ENCODE peak calls at places on chromosomes 1 and 21, in seven cellular contexts. One of them, this sample, is unnamed.

GRCh38 chr1:101238041-101238515 is 1.3 kb downstream of the S1PR1 start:
- DNase-seq in colonic mucosa: no peak
- DNase-seq in NCI-H748 treated with DMSO at 0.1 percent for 48 hours: peak
- DNase-seq in iPS-NIHi11: no peak
- DNase-seq in HCEC 1CT: peak
- DNase-seq in stimulated activated CD8-positive, alpha-beta memory T cell treated with anti-CD3 and anti-CD28 coated beads, Interleukin-2, amount 100 ng/mL, for 1 hour: no peak
- DNase-seq in brain pericyte: no peak
- DNase-seq in this sample: no peak

GRCh38 chr1:231387770-231388669 is 34.1 kb downstream of the EGLN1 start:
- DNase-seq in stimulated activated CD8-positive, alpha-beta memory T cell treated with anti-CD3 and anti-CD28 coated beads, Interleukin-2, amount 100 ng/mL, for 1 hour: no peak
- DNase-seq in iPS-NIHi11: no peak
- DNase-seq in HCEC 1CT: peak
- DNase-seq in brain pericyte: no peak
- DNase-seq in NCI-H748 treated with DMSO at 0.1 percent for 48 hours: no peak
- DNase-seq in colonic mucosa: no peak
- DNase-seq in this sample: no peak

GRCh38 chr1:197725044-197725443 is 50.2 kb downstream of the DENND1B start:
- DNase-seq in stimulated activated CD8-positive, alpha-beta memory T cell treated with anti-CD3 and anti-CD28 coated beads, Interleukin-2, amount 100 ng/mL, for 1 hour: no peak
- DNase-seq in HCEC 1CT: no peak
- DNase-seq in colonic mucosa: no peak
- DNase-seq in brain pericyte: no peak
- DNase-seq in NCI-H748 treated with DMSO at 0.1 percent for 48 hours: no peak
- DNase-seq in iPS-NIHi11: no peak
- DNase-seq in this sample: peak

GRCh38 chr1:30942326-30942978 is 33.9 kb upstream of the SDC3 start:
- DNase-seq in colonic mucosa: no peak
- DNase-seq in iPS-NIHi11: no peak
- DNase-seq in HCEC 1CT: no peak
- DNase-seq in NCI-H748 treated with DMSO at 0.1 percent for 48 hours: peak
- DNase-seq in brain pericyte: no peak
- DNase-seq in stimulated activated CD8-positive, alpha-beta memory T cell treated with anti-CD3 and anti-CD28 coated beads, Interleukin-2, amount 100 ng/mL, for 1 hour: no peak
- DNase-seq in this sample: no peak

GRCh38 chr1:163290025-163290610 is 31.6 kb upstream of the NUF2 start:
- DNase-seq in iPS-NIHi11: no peak
- DNase-seq in colonic mucosa: no peak
- DNase-seq in NCI-H748 treated with DMSO at 0.1 percent for 48 hours: peak
- DNase-seq in brain pericyte: no peak
- DNase-seq in HCEC 1CT: peak
- DNase-seq in stimulated activated CD8-positive, alpha-beta memory T cell treated with anti-CD3 and anti-CD28 coated beads, Interleukin-2, amount 100 ng/mL, for 1 hour: no peak
- DNase-seq in this sample: peak

GRCh38 chr1:221284028-221284427 is 404.8 kb downstream of the HLX start:
- DNase-seq in colonic mucosa: no peak
- DNase-seq in stimulated activated CD8-positive, alpha-beta memory T cell treated with anti-CD3 and anti-CD28 coated beads, Interleukin-2, amount 100 ng/mL, for 1 hour: no peak
- DNase-seq in iPS-NIHi11: no peak
- DNase-seq in brain pericyte: no peak
- DNase-seq in HCEC 1CT: peak
- DNase-seq in NCI-H748 treated with DMSO at 0.1 percent for 48 hours: peak
- DNase-seq in this sample: peak

GRCh38 chr1:103489881-103490280 is 35.6 kb upstream of the RNPC3 start:
- DNase-seq in colonic mucosa: no peak
- DNase-seq in NCI-H748 treated with DMSO at 0.1 percent for 48 hours: no peak
- DNase-seq in stimulated activated CD8-positive, alpha-beta memory T cell treated with anti-CD3 and anti-CD28 coated beads, Interleukin-2, amount 100 ng/mL, for 1 hour: no peak
- DNase-seq in iPS-NIHi11: no peak
- DNase-seq in brain pericyte: peak
- DNase-seq in HCEC 1CT: peak
- DNase-seq in this sample: peak

GRCh38 chr1:41233708-41234107 is 8.4 kb downstream of the SCMH1 start:
- DNase-seq in brain pericyte: no peak
- DNase-seq in stimulated activated CD8-positive, alpha-beta memory T cell treated with anti-CD3 and anti-CD28 coated beads, Interleukin-2, amount 100 ng/mL, for 1 hour: no peak
- DNase-seq in iPS-NIHi11: no peak
- DNase-seq in HCEC 1CT: no peak
- DNase-seq in NCI-H748 treated with DMSO at 0.1 percent for 48 hours: no peak
- DNase-seq in colonic mucosa: no peak
- DNase-seq in this sample: no peak

GRCh38 chr21:42974832-42975820 is 764 bp downstream of the PKNOX1 start:
- DNase-seq in NCI-H748 treated with DMSO at 0.1 percent for 48 hours: peak
- DNase-seq in HCEC 1CT: peak
- DNase-seq in colonic mucosa: peak
- DNase-seq in stimulated activated CD8-positive, alpha-beta memory T cell treated with anti-CD3 and anti-CD28 coated beads, Interleukin-2, amount 100 ng/mL, for 1 hour: peak
- DNase-seq in brain pericyte: no peak
- DNase-seq in iPS-NIHi11: peak
- DNase-seq in this sample: peak

GRCh38 chr1:70043806-70044205 is 161.6 kb downstream of the LRRC40 start:
- DNase-seq in brain pericyte: no peak
- DNase-seq in iPS-NIHi11: peak
- DNase-seq in NCI-H748 treated with DMSO at 0.1 percent for 48 hours: no peak
- DNase-seq in colonic mucosa: no peak
- DNase-seq in stimulated activated CD8-positive, alpha-beta memory T cell treated with anti-CD3 and anti-CD28 coated beads, Interleukin-2, amount 100 ng/mL, for 1 hour: no peak
- DNase-seq in HCEC 1CT: peak
- DNase-seq in this sample: peak

GRCh38 chr1:205991237-205991636 is 12.0 kb downstream of the RAB7B start:
- DNase-seq in HCEC 1CT: peak
- DNase-seq in colonic mucosa: no peak
- DNase-seq in brain pericyte: no peak
- DNase-seq in iPS-NIHi11: no peak
- DNase-seq in stimulated activated CD8-positive, alpha-beta memory T cell treated with anti-CD3 and anti-CD28 coated beads, Interleukin-2, amount 100 ng/mL, for 1 hour: no peak
- DNase-seq in NCI-H748 treated with DMSO at 0.1 percent for 48 hours: no peak
- DNase-seq in this sample: no peak

GRCh38 chr1:30768169-30768829 is 10.7 kb upstream of the LAPTM5 start:
- DNase-seq in NCI-H748 treated with DMSO at 0.1 percent for 48 hours: no peak
- DNase-seq in brain pericyte: no peak
- DNase-seq in stimulated activated CD8-positive, alpha-beta memory T cell treated with anti-CD3 and anti-CD28 coated beads, Interleukin-2, amount 100 ng/mL, for 1 hour: no peak
- DNase-seq in colonic mucosa: no peak
- DNase-seq in iPS-NIHi11: no peak
- DNase-seq in HCEC 1CT: no peak
- DNase-seq in this sample: no peak

GRCh38 chr1:101738475-101738874 is 258.3 kb downstream of the OLFM3 start:
- DNase-seq in iPS-NIHi11: no peak
- DNase-seq in HCEC 1CT: peak
- DNase-seq in NCI-H748 treated with DMSO at 0.1 percent for 48 hours: no peak
- DNase-seq in colonic mucosa: no peak
- DNase-seq in stimulated activated CD8-positive, alpha-beta memory T cell treated with anti-CD3 and anti-CD28 coated beads, Interleukin-2, amount 100 ng/mL, for 1 hour: no peak
- DNase-seq in brain pericyte: no peak
- DNase-seq in this sample: peak

GRCh38 chr1:34928865-34929496 is 469 bp downstream of the DLGAP3 start:
- DNase-seq in NCI-H748 treated with DMSO at 0.1 percent for 48 hours: no peak
- DNase-seq in HCEC 1CT: no peak
- DNase-seq in colonic mucosa: peak
- DNase-seq in brain pericyte: no peak
- DNase-seq in iPS-NIHi11: peak
- DNase-seq in stimulated activated CD8-positive, alpha-beta memory T cell treated with anti-CD3 and anti-CD28 coated beads, Interleukin-2, amount 100 ng/mL, for 1 hour: no peak
- DNase-seq in this sample: no peak

GRCh38 chr1:204307334-204307883 is 52.3 kb downstream of the PLEKHA6 start:
- DNase-seq in NCI-H748 treated with DMSO at 0.1 percent for 48 hours: no peak
- DNase-seq in stimulated activated CD8-positive, alpha-beta memory T cell treated with anti-CD3 and anti-CD28 coated beads, Interleukin-2, amount 100 ng/mL, for 1 hour: no peak
- DNase-seq in colonic mucosa: no peak
- DNase-seq in brain pericyte: no peak
- DNase-seq in HCEC 1CT: peak
- DNase-seq in iPS-NIHi11: peak
- DNase-seq in this sample: peak

GRCh38 chr1:116556289-116557006 is 14.4 kb downstream of the CD58 start:
- DNase-seq in colonic mucosa: peak
- DNase-seq in iPS-NIHi11: no peak
- DNase-seq in brain pericyte: no peak
- DNase-seq in NCI-H748 treated with DMSO at 0.1 percent for 48 hours: no peak
- DNase-seq in stimulated activated CD8-positive, alpha-beta memory T cell treated with anti-CD3 and anti-CD28 coated beads, Interleukin-2, amount 100 ng/mL, for 1 hour: peak
- DNase-seq in HCEC 1CT: peak
- DNase-seq in this sample: peak

GRCh38 chr21:44934276-44934675 is 5.6 kb upstream of the SLX9 start:
- DNase-seq in brain pericyte: no peak
- DNase-seq in colonic mucosa: no peak
- DNase-seq in stimulated activated CD8-positive, alpha-beta memory T cell treated with anti-CD3 and anti-CD28 coated beads, Interleukin-2, amount 100 ng/mL, for 1 hour: no peak
- DNase-seq in iPS-NIHi11: no peak
- DNase-seq in HCEC 1CT: no peak
- DNase-seq in NCI-H748 treated with DMSO at 0.1 percent for 48 hours: no peak
- DNase-seq in this sample: no peak

GRCh38 chr1:242876021-242876420 is 351.5 kb upstream of the PLD5 start:
- DNase-seq in stimulated activated CD8-positive, alpha-beta memory T cell treated with anti-CD3 and anti-CD28 coated beads, Interleukin-2, amount 100 ng/mL, for 1 hour: no peak
- DNase-seq in HCEC 1CT: no peak
- DNase-seq in iPS-NIHi11: no peak
- DNase-seq in brain pericyte: no peak
- DNase-seq in NCI-H748 treated with DMSO at 0.1 percent for 48 hours: no peak
- DNase-seq in colonic mucosa: no peak
- DNase-seq in this sample: peak

GRCh38 chr1:157488160-157488559 is 64.2 kb downstream of the FCRL5 start:
- DNase-seq in stimulated activated CD8-positive, alpha-beta memory T cell treated with anti-CD3 and anti-CD28 coated beads, Interleukin-2, amount 100 ng/mL, for 1 hour: no peak
- DNase-seq in iPS-NIHi11: no peak
- DNase-seq in NCI-H748 treated with DMSO at 0.1 percent for 48 hours: no peak
- DNase-seq in brain pericyte: no peak
- DNase-seq in HCEC 1CT: no peak
- DNase-seq in colonic mucosa: no peak
- DNase-seq in this sample: no peak

GRCh38 chr1:49364676-49365075 is 588.0 kb upstream of the BEND5 start:
- DNase-seq in iPS-NIHi11: no peak
- DNase-seq in colonic mucosa: no peak
- DNase-seq in brain pericyte: no peak
- DNase-seq in stimulated activated CD8-positive, alpha-beta memory T cell treated with anti-CD3 and anti-CD28 coated beads, Interleukin-2, amount 100 ng/mL, for 1 hour: no peak
- DNase-seq in NCI-H748 treated with DMSO at 0.1 percent for 48 hours: no peak
- DNase-seq in HCEC 1CT: no peak
- DNase-seq in this sample: peak

GRCh38 chr1:41559331-41559730 is 74.8 kb upstream of the EDN2 start:
- DNase-seq in colonic mucosa: no peak
- DNase-seq in brain pericyte: no peak
- DNase-seq in HCEC 1CT: no peak
- DNase-seq in iPS-NIHi11: no peak
- DNase-seq in stimulated activated CD8-positive, alpha-beta memory T cell treated with anti-CD3 and anti-CD28 coated beads, Interleukin-2, amount 100 ng/mL, for 1 hour: no peak
- DNase-seq in NCI-H748 treated with DMSO at 0.1 percent for 48 hours: no peak
- DNase-seq in this sample: no peak

GRCh38 chr1:48469616-48470500 is 2.1 kb downstream of the SPATA6 start:
- DNase-seq in iPS-NIHi11: no peak
- DNase-seq in colonic mucosa: peak
- DNase-seq in NCI-H748 treated with DMSO at 0.1 percent for 48 hours: no peak
- DNase-seq in stimulated activated CD8-positive, alpha-beta memory T cell treated with anti-CD3 and anti-CD28 coated beads, Interleukin-2, amount 100 ng/mL, for 1 hour: no peak
- DNase-seq in HCEC 1CT: peak
- DNase-seq in brain pericyte: peak
- DNase-seq in this sample: peak

GRCh38 chr1:151356668-151357067 is 9.6 kb upstream of the RFX5 start:
- DNase-seq in brain pericyte: no peak
- DNase-seq in iPS-NIHi11: no peak
- DNase-seq in HCEC 1CT: no peak
- DNase-seq in NCI-H748 treated with DMSO at 0.1 percent for 48 hours: no peak
- DNase-seq in colonic mucosa: no peak
- DNase-seq in stimulated activated CD8-positive, alpha-beta memory T cell treated with anti-CD3 and anti-CD28 coated beads, Interleukin-2, amount 100 ng/mL, for 1 hour: no peak
- DNase-seq in this sample: no peak

GRCh38 chr1:221449801-221450470 is 292.0 kb downstream of the DUSP10 start:
- DNase-seq in HCEC 1CT: peak
- DNase-seq in colonic mucosa: no peak
- DNase-seq in stimulated activated CD8-positive, alpha-beta memory T cell treated with anti-CD3 and anti-CD28 coated beads, Interleukin-2, amount 100 ng/mL, for 1 hour: no peak
- DNase-seq in brain pericyte: no peak
- DNase-seq in NCI-H748 treated with DMSO at 0.1 percent for 48 hours: no peak
- DNase-seq in iPS-NIHi11: no peak
- DNase-seq in this sample: peak

GRCh38 chr1:86515597-86515996 is 31.3 kb upstream of the CLCA4 start:
- DNase-seq in brain pericyte: no peak
- DNase-seq in NCI-H748 treated with DMSO at 0.1 percent for 48 hours: peak
- DNase-seq in iPS-NIHi11: peak
- DNase-seq in HCEC 1CT: peak
- DNase-seq in colonic mucosa: no peak
- DNase-seq in stimulated activated CD8-positive, alpha-beta memory T cell treated with anti-CD3 and anti-CD28 coated beads, Interleukin-2, amount 100 ng/mL, for 1 hour: no peak
- DNase-seq in this sample: peak

GRCh38 chr1:197413564-197413963 is 145.5 kb downstream of the CRB1 start:
- DNase-seq in HCEC 1CT: no peak
- DNase-seq in stimulated activated CD8-positive, alpha-beta memory T cell treated with anti-CD3 and anti-CD28 coated beads, Interleukin-2, amount 100 ng/mL, for 1 hour: no peak
- DNase-seq in NCI-H748 treated with DMSO at 0.1 percent for 48 hours: no peak
- DNase-seq in brain pericyte: no peak
- DNase-seq in colonic mucosa: no peak
- DNase-seq in iPS-NIHi11: no peak
- DNase-seq in this sample: no peak

GRCh38 chr1:228149341-228150020 is at the start of gene GJC2:
- DNase-seq in HCEC 1CT: no peak
- DNase-seq in stimulated activated CD8-positive, alpha-beta memory T cell treated with anti-CD3 and anti-CD28 coated beads, Interleukin-2, amount 100 ng/mL, for 1 hour: no peak
- DNase-seq in colonic mucosa: no peak
- DNase-seq in brain pericyte: no peak
- DNase-seq in iPS-NIHi11: peak
- DNase-seq in NCI-H748 treated with DMSO at 0.1 percent for 48 hours: no peak
- DNase-seq in this sample: no peak

GRCh38 chr21:26070822-26071425 is 99.6 kb downstream of the APP start:
- DNase-seq in NCI-H748 treated with DMSO at 0.1 percent for 48 hours: peak
- DNase-seq in colonic mucosa: peak
- DNase-seq in stimulated activated CD8-positive, alpha-beta memory T cell treated with anti-CD3 and anti-CD28 coated beads, Interleukin-2, amount 100 ng/mL, for 1 hour: no peak
- DNase-seq in HCEC 1CT: peak
- DNase-seq in brain pericyte: peak
- DNase-seq in iPS-NIHi11: no peak
- DNase-seq in this sample: peak

GRCh38 chr1:198444792-198445191 is 95.7 kb downstream of the ATP6V1G3 start:
- DNase-seq in brain pericyte: no peak
- DNase-seq in iPS-NIHi11: no peak
- DNase-seq in stimulated activated CD8-positive, alpha-beta memory T cell treated with anti-CD3 and anti-CD28 coated beads, Interleukin-2, amount 100 ng/mL, for 1 hour: no peak
- DNase-seq in NCI-H748 treated with DMSO at 0.1 percent for 48 hours: no peak
- DNase-seq in colonic mucosa: no peak
- DNase-seq in HCEC 1CT: peak
- DNase-seq in this sample: peak

GRCh38 chr1:239276051-239276450 is 110.3 kb upstream of the CHRM3 start:
- DNase-seq in stimulated activated CD8-positive, alpha-beta memory T cell treated with anti-CD3 and anti-CD28 coated beads, Interleukin-2, amount 100 ng/mL, for 1 hour: no peak
- DNase-seq in iPS-NIHi11: no peak
- DNase-seq in brain pericyte: no peak
- DNase-seq in HCEC 1CT: no peak
- DNase-seq in colonic mucosa: no peak
- DNase-seq in NCI-H748 treated with DMSO at 0.1 percent for 48 hours: no peak
- DNase-seq in this sample: no peak

GRCh38 chr1:27153927-27154358 is 982 bp downstream of the SLC9A1 start:
- DNase-seq in colonic mucosa: no peak
- DNase-seq in NCI-H748 treated with DMSO at 0.1 percent for 48 hours: no peak
- DNase-seq in brain pericyte: no peak
- DNase-seq in iPS-NIHi11: no peak
- DNase-seq in stimulated activated CD8-positive, alpha-beta memory T cell treated with anti-CD3 and anti-CD28 coated beads, Interleukin-2, amount 100 ng/mL, for 1 hour: no peak
- DNase-seq in HCEC 1CT: no peak
- DNase-seq in this sample: no peak

GRCh38 chr21:46532080-46532479 is 72.8 kb downstream of the S100B start:
- DNase-seq in stimulated activated CD8-positive, alpha-beta memory T cell treated with anti-CD3 and anti-CD28 coated beads, Interleukin-2, amount 100 ng/mL, for 1 hour: no peak
- DNase-seq in HCEC 1CT: no peak
- DNase-seq in brain pericyte: no peak
- DNase-seq in iPS-NIHi11: no peak
- DNase-seq in NCI-H748 treated with DMSO at 0.1 percent for 48 hours: no peak
- DNase-seq in colonic mucosa: no peak
- DNase-seq in this sample: no peak

GRCh38 chr1:174021611-174022079 is 512 bp downstream of the RC3H1 start:
- DNase-seq in stimulated activated CD8-positive, alpha-beta memory T cell treated with anti-CD3 and anti-CD28 coated beads, Interleukin-2, amount 100 ng/mL, for 1 hour: no peak
- DNase-seq in NCI-H748 treated with DMSO at 0.1 percent for 48 hours: peak
- DNase-seq in HCEC 1CT: peak
- DNase-seq in iPS-NIHi11: peak
- DNase-seq in colonic mucosa: peak
- DNase-seq in brain pericyte: no peak
- DNase-seq in this sample: peak